ENCODE peak calls at places on chromosome 22, in nine cellular contexts. D is myocyte; A is activated CD4-positive, alpha-beta T cell treated with anti-CD3 and anti-CD28 coated beads, Interleukin-2, amount 10 ng/mL, durations not matched to agents 7 days and 5 days; S is activated naive CD8-positive, alpha-beta T cell treated with anti-CD3 and anti-CD28 coated beads, Interleukin-2, amount 50 U/mL, for 16 hours; H is SW 1271; B is effector memory CD4-positive, alpha-beta T cell; M is RWPE1; V is transverse colon; K is HEK293T. N is an unnamed sample.

GRCh38 chr22:24402460-24403192 is 24.8 kb upstream of the ADORA2A start:
- DNase-seq in K (no peak), B (no peak), D (peak; percentile 94), S (no peak), H (no peak), A (no peak), M (peak; percentile 67), V (peak; percentile 92), N (no peak)

GRCh38 chr22:36457688-36458450 is 23.6 kb downstream of the TXN2 start:
- DNase-seq in V (no peak), D (peak; percentile 64), S (no peak), B (no peak), K (no peak), H (no peak), A (no peak), M (no peak), N (no peak)

GRCh38 chr22:41286639-41287091 is 678 bp upstream of the RANGAP1 start:
- DNase-seq in H (no peak), S (no peak), B (peak; percentile 50), M (no peak), A (peak; percentile 57), K (no peak), D (no peak), V (no peak), N (no peak)

GRCh38 chr22:41526226-41526531 is 18.1 kb downstream of the POLR3H start:
- DNase-seq in V (no peak), A (no peak), K (no peak), B (no peak), S (no peak), M (no peak), D (peak; percentile 55), H (no peak), N (no peak)

GRCh38 chr22:22884888-22885840 is 2.5 kb upstream of the IGLL5 start:
- DNase-seq in A (peak; percentile 48), V (peak; percentile 77), D (peak; percentile 93), H (no peak), M (no peak), S (no peak), B (no peak), K (no peak), N (peak; percentile 71)

GRCh38 chr22:17786435-17787158 is 12.3 kb upstream of the BID start:
- DNase-seq in M (no peak), D (peak; percentile 97), H (no peak), A (no peak), S (no peak), B (no peak), V (peak; percentile 80), K (no peak), N (no peak)

GRCh38 chr22:31378123-31378522 is 21.3 kb upstream of the DRG1 start:
- DNase-seq in H (no peak), B (no peak), K (no peak), D (no peak), S (no peak), A (no peak), V (no peak), M (no peak), N (no peak)

GRCh38 chr22:19766506-19767426 is 6.2 kb downstream of the TBX1 start:
- DNase-seq in M (peak; percentile 20), H (no peak), D (no peak), A (peak; percentile 52), V (peak; percentile 60), B (peak; percentile 8), S (no peak), K (no peak), N (no peak)

GRCh38 chr22:19811811-19812771 is 42.6 kb downstream of the GNB1L start:
- DNase-seq in B (no peak), A (no peak), M (no peak), D (no peak), V (no peak), S (no peak), K (no peak), H (no peak), N (no peak)

GRCh38 chr22:28408702-28409101 is 270.9 kb downstream of the TTC28 start:
- DNase-seq in B (no peak), D (no peak), K (no peak), M (no peak), A (no peak), V (no peak), S (no peak), H (no peak), N (no peak)

GRCh38 chr22:20063271-20064139 is 16.5 kb upstream of the DGCR8 start:
- DNase-seq in D (no peak), A (no peak), S (no peak), B (no peak), M (no peak), V (no peak), K (no peak), H (no peak), N (no peak)

GRCh38 chr22:39528080-39528661 is 4.4 kb downstream of the RPS19BP1 start:
- DNase-seq in V (peak; percentile 41), A (no peak), S (no peak), D (no peak), H (no peak), M (no peak), B (no peak), K (no peak), N (no peak)

GRCh38 chr22:30396871-30397655 is at the start of gene SEC14L2:
- DNase-seq in S (peak; percentile 22), K (peak; percentile 74), A (peak; percentile 65), V (peak; percentile 78), M (peak; percentile 53), B (peak; percentile 47), D (peak; percentile 68), H (no peak), N (peak; percentile 16)

GRCh38 chr22:37122598-37123180 is 13.2 kb upstream of the TMPRSS6 start:
- DNase-seq in H (no peak), A (no peak), M (no peak), D (no peak), V (no peak), K (no peak), B (no peak), S (no peak), N (no peak)